ENCODE peak calls at places on chromosomes 4 and X, in nine cellular contexts. E is A673, S is heart left ventricle, M is uterus, G is AG10803, D is GM12865, P is tibial nerve, J is AG09309, U is fibroblast of the aortic adventitia. K is an unnamed sample.

GRCh38 chr4:139015948-139016451 is 419 bp downstream of the NOCT start:
- DNase-seq in E (peak), S (peak), M (no peak), G (peak), D (peak), P (no peak), J (no peak), U (peak), K (peak)

GRCh38 chrX:21926527-21927278 is 13.8 kb upstream of the SMS start:
- DNase-seq in E (peak), S (no peak), M (no peak), G (peak), D (peak), P (no peak), J (peak), U (peak), K (peak)

GRCh38 chr4:87180767-87181166 is 39.7 kb downstream of the KLHL8 start:
- DNase-seq in E (no peak), S (no peak), M (no peak), G (peak), D (no peak), P (no peak), J (no peak), U (peak), K (no peak)

GRCh38 chr4:139164731-139165130 is 12.3 kb downstream of the ELF2 start:
- DNase-seq in E (no peak), S (no peak), M (no peak), G (no peak), D (no peak), P (no peak), J (no peak), U (no peak), K (no peak)

GRCh38 chr4:2804449-2804972 is 11.6 kb downstream of the SH3BP2 start:
- DNase-seq in E (no peak), S (no peak), M (no peak), G (no peak), D (no peak), P (no peak), J (no peak), U (no peak), K (no peak)

GRCh38 chrX:23764183-23764582 is 18.8 kb upstream of the SAT1 start:
- DNase-seq in E (no peak), S (no peak), M (no peak), G (no peak), D (no peak), P (no peak), J (no peak), U (no peak), K (no peak)

GRCh38 chr4:81963506-81964020 is 410.2 kb downstream of the HNRNPD start:
- DNase-seq in E (no peak), S (no peak), M (no peak), G (no peak), D (no peak), P (no peak), J (no peak), U (no peak), K (no peak)

GRCh38 chr4:82756061-82756460 is 42.5 kb downstream of the SCD5 start:
- DNase-seq in E (no peak), S (no peak), M (no peak), G (no peak), D (no peak), P (no peak), J (no peak), U (no peak), K (no peak)

GRCh38 chrX:24561121-24561520 is 86.0 kb downstream of the PCYT1B start:
- DNase-seq in E (peak), S (no peak), M (no peak), G (peak), D (peak), P (no peak), J (no peak), U (peak), K (peak)

GRCh38 chr4:26076000-26076587 is 162.1 kb downstream of the SMIM20 start:
- DNase-seq in E (no peak), S (no peak), M (no peak), G (peak), D (peak), P (peak), J (no peak), U (peak), K (peak)

GRCh38 chr4:108840426-108840975 is 77.6 kb upstream of the ETNPPL start:
- DNase-seq in E (no peak), S (no peak), M (no peak), G (no peak), D (no peak), P (no peak), J (no peak), U (no peak), K (no peak)

GRCh38 chr4:106266201-106266600 is 49.8 kb downstream of the TBCK start:
- DNase-seq in E (peak), S (no peak), M (no peak), G (peak), D (peak), P (no peak), J (peak), U (peak), K (peak)

GRCh38 chrX:46676399-46677351 is 82.2 kb downstream of the SLC9A7 start:
- DNase-seq in E (no peak), S (no peak), M (no peak), G (no peak), D (no peak), P (no peak), J (no peak), U (no peak), K (no peak)

GRCh38 chrX:118988913-118989312 is 14.5 kb downstream of the LONRF3 start:
- DNase-seq in E (no peak), S (no peak), M (no peak), G (no peak), D (no peak), P (no peak), J (no peak), U (no peak), K (no peak)

GRCh38 chr4:19301527-19301926 is 950.2 kb upstream of the SLIT2 start:
- DNase-seq in E (no peak), S (no peak), M (no peak), G (peak), D (no peak), P (no peak), J (no peak), U (no peak), K (no peak)

DNA sequence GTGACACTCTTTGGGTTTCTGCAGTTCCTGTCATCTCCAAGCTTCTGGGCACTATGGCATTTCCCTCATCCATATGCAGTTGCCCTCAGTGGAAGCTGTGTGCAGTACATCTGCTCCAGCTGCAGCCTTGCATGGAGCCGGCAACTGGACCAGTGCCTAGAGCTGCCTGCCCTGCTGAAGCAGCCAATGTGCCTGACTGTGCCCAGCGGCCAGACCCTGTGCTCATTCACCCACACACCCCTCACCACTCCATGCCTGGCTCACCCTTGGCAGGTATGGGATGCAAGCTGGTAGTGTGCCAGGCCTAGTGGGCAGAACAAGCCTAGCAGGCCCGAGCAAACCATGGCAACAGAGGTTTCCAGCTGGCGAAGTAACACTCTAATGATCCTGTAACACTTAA is 370.8 kb downstream of the FSTL5 start:
- DNase-seq in E (no peak), S (no peak), M (no peak), G (no peak), D (no peak), P (no peak), J (no peak), U (no peak), K (no peak)
- H3K4me3 ChIP-seq in E (no peak), S (no peak), M (no peak), G (no peak), D (no peak), P (no peak), J (no peak), U (no peak), K (no peak)

DNA sequence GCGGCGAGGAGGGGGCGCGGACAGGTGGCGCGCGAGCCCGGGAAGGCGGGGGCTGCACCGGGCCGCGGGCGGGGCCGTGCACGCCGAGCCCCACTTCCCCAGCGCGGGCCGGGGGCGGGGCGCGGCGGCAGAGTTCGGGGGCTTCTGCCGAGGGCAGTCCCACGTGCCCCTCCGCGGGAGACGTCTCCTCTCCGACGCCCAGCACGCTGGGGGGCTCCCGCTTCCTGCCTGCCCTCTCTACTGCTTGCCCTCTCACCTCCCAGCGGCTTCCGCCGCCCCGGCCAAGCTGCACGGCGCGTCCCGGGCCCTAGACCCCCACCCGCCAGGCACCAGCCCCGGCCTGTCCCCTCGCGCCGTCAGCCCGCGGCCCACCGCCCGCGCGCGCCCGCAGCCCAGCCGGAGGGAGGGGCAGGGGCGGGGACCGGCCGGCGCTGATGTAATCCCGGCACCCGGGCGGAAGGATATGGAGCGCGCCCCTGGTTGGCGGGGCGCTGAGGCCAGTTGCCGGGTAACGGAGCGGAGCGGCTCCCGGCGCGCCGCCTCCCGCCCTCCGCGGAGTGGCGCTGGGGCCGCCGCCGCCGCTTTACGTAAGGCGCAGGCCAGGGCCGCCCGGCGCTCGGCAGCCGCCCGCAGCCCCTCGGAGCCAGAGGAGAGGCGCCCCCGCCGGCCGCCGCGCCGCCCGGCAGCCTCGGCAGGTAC is at the start of gene KIAA0232:
- DNase-seq in E (peak), S (peak), M (peak), G (peak), D (peak), P (peak), J (peak), U (peak), K (peak)
- TF ChIP-seq CTCF in E (no peak), S (no peak), M (no peak), G (no peak), D (no peak), P (peak), J (no peak), U (no peak), K (no peak)

DNA sequence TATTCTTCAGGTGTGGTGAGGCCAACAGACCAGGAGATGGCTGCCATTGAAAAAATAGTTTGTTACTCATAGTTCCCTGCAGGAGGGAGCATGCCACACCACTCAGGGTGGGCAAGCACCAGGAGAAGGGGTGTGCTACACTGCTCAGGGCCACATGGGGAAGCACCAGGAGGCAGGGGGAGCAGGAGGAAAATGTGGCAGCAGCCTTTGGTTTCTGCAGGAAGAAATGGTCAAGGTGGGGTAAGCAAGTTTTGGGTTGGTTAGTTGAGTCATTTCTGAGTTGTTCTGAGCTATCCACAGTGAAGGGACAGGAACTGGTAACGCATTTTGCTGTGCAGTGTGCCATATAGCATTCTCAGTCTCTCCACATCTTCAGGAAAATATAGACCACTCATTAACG is 23.8 kb downstream of the FGFBP1 start:
- DNase-seq in E (no peak), S (no peak), M (no peak), G (no peak), D (no peak), P (no peak), J (no peak), U (no peak), K (no peak)
- H3K4me3 ChIP-seq in E (no peak), S (no peak), M (no peak), G (no peak), D (no peak), P (no peak), J (no peak), U (no peak), K (no peak)

DNA sequence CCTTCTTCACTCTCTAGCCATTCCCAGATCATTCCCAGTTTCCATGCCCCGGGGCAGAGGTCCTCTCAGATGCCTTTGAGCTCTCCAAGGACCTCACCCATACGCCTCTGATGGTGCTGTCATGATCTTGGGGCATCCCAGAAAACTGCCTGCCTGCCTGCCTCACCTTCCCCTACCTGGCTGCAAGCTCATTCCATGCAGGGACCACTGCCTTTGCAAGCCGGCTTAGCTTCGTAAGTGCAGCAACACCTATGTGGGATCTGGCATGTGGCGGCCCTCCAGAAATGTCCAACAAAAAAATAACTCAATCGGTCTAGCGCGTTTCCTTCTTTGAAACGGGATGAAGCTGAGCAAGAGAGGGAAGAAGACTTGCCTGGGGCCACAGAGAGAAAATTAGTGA is 53.0 kb downstream of the C4orf50 start:
- DNase-seq in E (no peak), S (no peak), M (no peak), G (no peak), D (no peak), P (no peak), J (no peak), U (no peak), K (no peak)
- TF ChIP-seq CTCF in E (no peak), S (no peak), M (no peak), G (no peak), D (no peak), P (no peak), J (no peak), U (no peak), K (no peak)

GRCh38 chr4:94412019-94413017 is 39.4 kb upstream of the PDLIM5 start:
- DNase-seq in E (peak), S (no peak), M (peak), G (peak), D (no peak), P (no peak), J (peak), U (peak), K (peak)
- H3K4me3 ChIP-seq in E (peak), S (peak), M (no peak), G (no peak), D (no peak), P (no peak), J (no peak), U (no peak), K (no peak)

GRCh38 chrX:115679460-115679859 is 118.5 kb downstream of the PLS3 start:
- DNase-seq in E (peak), S (no peak), M (no peak), G (peak), D (peak), P (no peak), J (no peak), U (peak), K (peak)
- TF ChIP-seq CTCF in E (peak), S (peak), M (peak), G (peak), D (peak), P (no peak), J (peak), U (peak), K (peak)

DNA sequence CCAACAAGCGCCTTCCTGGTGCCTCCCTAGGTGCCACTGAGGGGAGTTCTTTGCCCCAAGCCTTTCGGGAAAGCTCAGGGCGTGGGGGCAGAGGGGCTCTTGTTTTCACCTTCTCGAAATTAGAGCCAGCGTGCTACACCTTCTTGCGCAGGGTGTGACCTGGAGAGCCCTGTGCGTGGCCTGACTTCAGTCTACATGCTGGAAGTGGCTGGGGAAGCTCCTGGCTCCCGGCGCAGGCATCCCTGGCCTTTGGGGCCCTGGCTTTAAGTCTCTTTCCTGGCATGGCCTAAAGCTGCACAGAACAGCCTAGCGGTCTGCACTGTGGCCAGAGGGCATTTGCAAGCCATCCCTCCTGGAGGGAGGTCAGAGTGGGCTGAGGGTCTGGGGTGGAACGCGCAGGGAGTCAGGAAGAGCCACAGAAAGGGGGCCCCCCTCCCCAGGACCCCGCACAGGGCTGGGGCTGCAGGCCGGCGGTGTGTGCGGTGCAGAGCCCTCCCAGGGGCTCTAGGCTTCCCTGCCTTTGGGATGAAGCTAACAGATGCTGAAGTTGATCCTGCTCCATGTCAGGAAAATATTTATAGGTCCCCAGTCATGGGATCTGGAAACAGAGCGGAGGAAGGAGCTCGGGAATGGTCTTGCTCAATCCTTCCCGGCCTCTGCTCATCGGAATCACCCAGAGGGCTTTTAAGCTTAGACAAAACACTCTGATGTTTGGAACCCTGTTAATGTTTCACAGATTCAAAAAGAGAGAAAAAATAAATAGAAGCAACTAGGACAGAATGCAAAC is 781 bp upstream of the SPON2 start:
- DNase-seq in E (no peak), S (no peak), M (peak), G (peak), D (no peak), P (peak), J (peak), U (peak), K (peak)
- H3K4me3 ChIP-seq in E (no peak), S (no peak), M (no peak), G (peak), D (no peak), P (no peak), J (no peak), U (no peak), K (no peak)

DNA sequence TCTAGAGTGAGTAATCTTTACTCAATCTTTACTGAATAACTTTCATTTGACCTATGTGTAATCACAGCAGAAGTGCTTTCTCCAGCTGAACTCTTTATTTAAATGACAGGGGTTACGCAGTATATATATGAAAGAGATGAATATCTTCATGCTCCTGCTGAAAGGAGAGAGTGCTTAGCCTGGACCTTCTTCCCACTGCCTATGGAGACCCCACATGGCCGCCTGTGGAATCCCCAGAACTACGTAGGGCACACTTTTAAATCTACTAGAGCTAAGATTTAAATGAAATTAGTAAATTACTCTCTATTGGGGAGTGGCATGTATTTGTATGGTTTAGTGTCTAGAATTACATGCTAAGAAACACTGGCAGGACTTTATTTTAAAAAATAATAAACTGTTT is 391.2 kb downstream of the ANKRD50 start:
- DNase-seq in E (peak), S (no peak), M (no peak), G (no peak), D (no peak), P (no peak), J (no peak), U (peak), K (peak)
- TF ChIP-seq CTCF in E (peak), S (no peak), M (no peak), G (no peak), D (no peak), P (no peak), J (peak), U (peak), K (peak)

GRCh38 chr4:153809307-153809706 is 20.4 kb upstream of the SFRP2 start:
- DNase-seq in E (no peak), S (no peak), M (no peak), G (no peak), D (peak), P (no peak), J (no peak), U (no peak), K (no peak)
- H3K4me3 ChIP-seq in E (no peak), S (no peak), M (no peak), G (no peak), D (no peak), P (no peak), J (no peak), U (no peak), K (no peak)